ENCODE peak calls at places on chromosomes 13 and 19, in five cellular contexts. One of them, this sample, is unnamed. For H3K36me3 and H3K27me3, the result is how much of the 10 kb centered on the place peaks cover.

GRCh38 chr19:2546128-2547032 is 70.5 kb downstream of the GADD45B start:
- DNase-seq in GM23338: peak
- DNase-seq in body of pancreas: peak
- DNase-seq in kidney epithelial cell: no peak
- DNase-seq in upper lobe of left lung: peak
- DNase-seq in this sample: peak

GRCh38 chr19:5534787-5535586 is 32.8 kb downstream of the TINCR start:
- DNase-seq in GM23338: peak
- DNase-seq in kidney epithelial cell: no peak
- DNase-seq in body of pancreas: no peak
- DNase-seq in upper lobe of left lung: no peak
- DNase-seq in this sample: peak

GRCh38 chr19:33796164-33797100 is at the start of gene KCTD15:
- DNase-seq in GM23338: peak
- DNase-seq in kidney epithelial cell: no peak
- DNase-seq in upper lobe of left lung: peak
- DNase-seq in body of pancreas: peak
- DNase-seq in this sample: peak

GRCh38 chr13:100394005-100394695 is 194.4 kb downstream of the GGACT start:
- DNase-seq in GM23338: no peak
- DNase-seq in body of pancreas: no peak
- DNase-seq in kidney epithelial cell: peak
- DNase-seq in upper lobe of left lung: no peak
- DNase-seq in this sample: no peak

GRCh38 chr19:46000497-46001246 is 5.4 kb downstream of the CCDC61 start:
- DNase-seq in body of pancreas: peak
- DNase-seq in GM23338: peak
- DNase-seq in upper lobe of left lung: no peak
- DNase-seq in kidney epithelial cell: no peak
- DNase-seq in this sample: no peak

GRCh38 chr19:5850743-5851293 is 431 bp downstream of the FUT3 start:
- DNase-seq in upper lobe of left lung: no peak
- DNase-seq in body of pancreas: peak
- DNase-seq in kidney epithelial cell: no peak
- DNase-seq in GM23338: no peak
- DNase-seq in this sample: no peak

GRCh38 chr19:23283925-23284324 is 33.7 kb upstream of the ZNF724 start:
- DNase-seq in upper lobe of left lung: no peak
- DNase-seq in GM23338: peak
- DNase-seq in body of pancreas: peak
- DNase-seq in kidney epithelial cell: no peak
- DNase-seq in this sample: peak

GRCh38 chr19:55087542-55087935 is 11.9 kb downstream of the EPS8L1 start:
- DNase-seq in kidney epithelial cell: no peak
- DNase-seq in GM23338: peak
- DNase-seq in body of pancreas: no peak
- DNase-seq in upper lobe of left lung: no peak
- DNase-seq in this sample: no peak

GRCh38 chr13:96020155-96020575 is 33.0 kb downstream of the UGGT2 start:
- DNase-seq in upper lobe of left lung: no peak
- DNase-seq in GM23338: peak
- DNase-seq in kidney epithelial cell: peak
- DNase-seq in body of pancreas: peak
- DNase-seq in this sample: peak

GRCh38 chr19:58558623-58559274 is 338 bp upstream of the UBE2M start:
- DNase-seq in body of pancreas: peak
- DNase-seq in upper lobe of left lung: peak
- DNase-seq in GM23338: peak
- DNase-seq in kidney epithelial cell: peak
- DNase-seq in this sample: peak

GRCh38 chr19:42208612-42209011 is 8.9 kb downstream of the DEDD2 start:
- DNase-seq in body of pancreas: no peak
- DNase-seq in GM23338: no peak
- DNase-seq in upper lobe of left lung: no peak
- DNase-seq in kidney epithelial cell: no peak
- DNase-seq in this sample: no peak

GRCh38 chr13:43629691-43630480 is 156.9 kb downstream of the ENOX1 start:
- DNase-seq in upper lobe of left lung: no peak
- DNase-seq in body of pancreas: no peak
- DNase-seq in GM23338: no peak
- DNase-seq in kidney epithelial cell: no peak
- DNase-seq in this sample: no peak

GRCh38 chr19:55424518-55424917 is 16.9 kb upstream of the UBE2S start:
- DNase-seq in upper lobe of left lung: no peak
- DNase-seq in GM23338: no peak
- DNase-seq in body of pancreas: no peak
- DNase-seq in kidney epithelial cell: no peak
- DNase-seq in this sample: no peak

GRCh38 chr13:24225930-24226329 is 65.4 kb downstream of the SPATA13 start:
- DNase-seq in kidney epithelial cell: no peak
- DNase-seq in upper lobe of left lung: no peak
- DNase-seq in body of pancreas: no peak
- DNase-seq in GM23338: peak
- DNase-seq in this sample: no peak

GRCh38 chr13:66965146-66965545 is 265.0 kb downstream of the PCDH9 start:
- DNase-seq in body of pancreas: no peak
- DNase-seq in upper lobe of left lung: no peak
- DNase-seq in kidney epithelial cell: no peak
- DNase-seq in GM23338: no peak
- DNase-seq in this sample: no peak

GRCh38 chr19:46218160-46218559 is 11.4 kb upstream of the IGFL1 start:
- DNase-seq in kidney epithelial cell: no peak
- DNase-seq in GM23338: peak
- DNase-seq in upper lobe of left lung: no peak
- DNase-seq in body of pancreas: peak
- DNase-seq in this sample: no peak

GRCh38 chr19:46635920-46636761 is at the start of gene GNG8:
- DNase-seq in body of pancreas: no peak
- DNase-seq in upper lobe of left lung: peak
- DNase-seq in kidney epithelial cell: no peak
- DNase-seq in GM23338: peak
- DNase-seq in this sample: peak

GRCh38 chr13:89163081-89163480 is 1491.9 kb downstream of the SLITRK5 start:
- DNase-seq in upper lobe of left lung: peak
- DNase-seq in kidney epithelial cell: no peak
- DNase-seq in GM23338: no peak
- DNase-seq in body of pancreas: no peak
- DNase-seq in this sample: no peak
- H3K4me3 ChIP-seq in upper lobe of left lung: no peak
- H3K4me3 ChIP-seq in kidney epithelial cell: no peak
- H3K4me3 ChIP-seq in GM23338: no peak
- H3K4me3 ChIP-seq in body of pancreas: no peak
- H3K4me3 ChIP-seq in this sample: no peak

GRCh38 chr19:40791996-40792395 is 7.0 kb upstream of the EGLN2 start:
- DNase-seq in kidney epithelial cell: no peak
- DNase-seq in body of pancreas: no peak
- DNase-seq in GM23338: no peak
- DNase-seq in upper lobe of left lung: no peak
- DNase-seq in this sample: no peak
- H3K36me3 ChIP-seq in kidney epithelial cell: under half
- H3K36me3 ChIP-seq in body of pancreas: under half
- H3K36me3 ChIP-seq in GM23338: under half
- H3K36me3 ChIP-seq in upper lobe of left lung: under half
- H3K36me3 ChIP-seq in this sample: under half

DNA sequence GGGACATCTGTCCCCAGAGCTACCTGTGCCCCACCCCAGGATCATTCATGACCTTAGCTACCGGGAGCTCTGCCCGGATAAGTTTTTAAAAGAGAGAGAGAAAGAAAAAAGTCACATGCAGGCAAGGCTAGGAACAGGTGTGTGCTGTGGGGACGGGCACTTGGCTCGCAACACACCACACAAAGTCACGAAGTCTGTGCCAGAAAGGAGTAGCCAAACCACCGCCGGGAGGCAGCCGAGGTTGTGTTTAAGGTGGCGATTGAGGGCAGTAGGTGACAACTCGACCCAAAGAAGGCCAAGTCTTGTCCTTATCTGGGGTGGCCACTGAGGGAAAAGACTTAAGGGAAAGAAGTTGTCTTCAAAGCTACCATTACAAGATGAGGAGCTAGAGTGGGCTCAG is 4.6 kb upstream of the TSHZ3 start:
- DNase-seq in upper lobe of left lung: no peak
- DNase-seq in kidney epithelial cell: no peak
- DNase-seq in body of pancreas: peak
- DNase-seq in GM23338: peak
- DNase-seq in this sample: no peak
- H3K27me3 ChIP-seq in upper lobe of left lung: under half
- H3K27me3 ChIP-seq in kidney epithelial cell: half or more
- H3K27me3 ChIP-seq in body of pancreas: under half
- H3K27me3 ChIP-seq in GM23338: half or more
- H3K27me3 ChIP-seq in this sample: under half

GRCh38 chr19:17419154-17419490 is 725 bp upstream of the MVB12A start:
- DNase-seq in kidney epithelial cell: no peak
- DNase-seq in body of pancreas: no peak
- DNase-seq in upper lobe of left lung: no peak
- DNase-seq in GM23338: no peak
- DNase-seq in this sample: no peak

GRCh38 chr19:17419491-17420266 is at the start of gene MVB12A:
- DNase-seq in body of pancreas: peak
- DNase-seq in upper lobe of left lung: peak
- DNase-seq in kidney epithelial cell: peak
- DNase-seq in GM23338: peak
- DNase-seq in this sample: peak

GRCh38 chr19:17420267-17420924 is 549 bp downstream of the MVB12A start:
- DNase-seq in body of pancreas: peak
- DNase-seq in upper lobe of left lung: peak
- DNase-seq in kidney epithelial cell: no peak
- DNase-seq in GM23338: peak
- DNase-seq in this sample: peak

GRCh38 chr19:17421942-17422341 is 2.1 kb downstream of the MVB12A start:
- DNase-seq in upper lobe of left lung: no peak
- DNase-seq in body of pancreas: no peak
- DNase-seq in GM23338: no peak
- DNase-seq in kidney epithelial cell: no peak
- DNase-seq in this sample: no peak

GRCh38 chr19:17418710-17419109 is 1.1 kb upstream of the MVB12A start:
- DNase-seq in upper lobe of left lung: no peak
- DNase-seq in body of pancreas: no peak
- DNase-seq in kidney epithelial cell: no peak
- DNase-seq in GM23338: no peak
- DNase-seq in this sample: no peak
- H3K4me3 ChIP-seq in upper lobe of left lung: peak
- H3K4me3 ChIP-seq in body of pancreas: no peak
- H3K4me3 ChIP-seq in kidney epithelial cell: no peak
- H3K4me3 ChIP-seq in GM23338: peak
- H3K4me3 ChIP-seq in this sample: no peak